ENCODE peak calls at places on chromosomes 4 and X, in eight cellular contexts. One of them, this sample, is unnamed.

GRCh38 chr4:9933184-9933583 is 88.1 kb downstream of the SLC2A9 start:
- DNase-seq in T-cell: no peak
- DNase-seq in posterior cingulate gyrus: no peak
- DNase-seq in ureter: no peak
- DNase-seq in psoas muscle: no peak
- DNase-seq in AG10803: no peak
- DNase-seq in stomach: no peak
- DNase-seq in effector memory CD8-positive, alpha-beta T cell: no peak
- DNase-seq in this sample: no peak

GRCh38 chrX:130057209-130057608 is 53.1 kb downstream of the ELF4 start:
- DNase-seq in stomach: no peak
- DNase-seq in psoas muscle: no peak
- DNase-seq in posterior cingulate gyrus: no peak
- DNase-seq in effector memory CD8-positive, alpha-beta T cell: no peak
- DNase-seq in AG10803: no peak
- DNase-seq in T-cell: no peak
- DNase-seq in ureter: no peak
- DNase-seq in this sample: no peak

GRCh38 chrX:38426785-38427184 is 74.4 kb downstream of the OTC start:
- DNase-seq in posterior cingulate gyrus: no peak
- DNase-seq in T-cell: no peak
- DNase-seq in ureter: no peak
- DNase-seq in AG10803: no peak
- DNase-seq in stomach: no peak
- DNase-seq in effector memory CD8-positive, alpha-beta T cell: no peak
- DNase-seq in psoas muscle: no peak
- DNase-seq in this sample: no peak

GRCh38 chr4:24956763-24957162 is 43.9 kb upstream of the CCDC149 start:
- DNase-seq in AG10803: peak; percentile 4
- DNase-seq in ureter: no peak
- DNase-seq in T-cell: no peak
- DNase-seq in stomach: no peak
- DNase-seq in psoas muscle: no peak
- DNase-seq in posterior cingulate gyrus: no peak
- DNase-seq in effector memory CD8-positive, alpha-beta T cell: no peak
- DNase-seq in this sample: no peak

GRCh38 chrX:153967536-153968214 is 3.9 kb downstream of the HCFC1 start:
- DNase-seq in psoas muscle: no peak
- DNase-seq in AG10803: no peak
- DNase-seq in ureter: no peak
- DNase-seq in stomach: no peak
- DNase-seq in posterior cingulate gyrus: no peak
- DNase-seq in T-cell: no peak
- DNase-seq in effector memory CD8-positive, alpha-beta T cell: no peak
- DNase-seq in this sample: no peak

GRCh38 chr4:101345271-101345595 is 2.1 kb downstream of the PPP3CA start:
- DNase-seq in AG10803: peak; percentile 69
- DNase-seq in T-cell: no peak
- DNase-seq in stomach: no peak
- DNase-seq in psoas muscle: no peak
- DNase-seq in posterior cingulate gyrus: peak; percentile 80
- DNase-seq in ureter: no peak
- DNase-seq in effector memory CD8-positive, alpha-beta T cell: no peak
- DNase-seq in this sample: no peak

GRCh38 chr4:101135371-101136010 is 211.8 kb downstream of the PPP3CA start:
- DNase-seq in AG10803: no peak
- DNase-seq in effector memory CD8-positive, alpha-beta T cell: no peak
- DNase-seq in ureter: no peak
- DNase-seq in psoas muscle: no peak
- DNase-seq in T-cell: no peak
- DNase-seq in stomach: no peak
- DNase-seq in posterior cingulate gyrus: no peak
- DNase-seq in this sample: no peak

GRCh38 chr4:23788460-23788859 is 101.4 kb downstream of the PPARGC1A start:
- DNase-seq in ureter: no peak
- DNase-seq in AG10803: no peak
- DNase-seq in T-cell: no peak
- DNase-seq in stomach: peak; percentile 34
- DNase-seq in psoas muscle: no peak
- DNase-seq in posterior cingulate gyrus: no peak
- DNase-seq in effector memory CD8-positive, alpha-beta T cell: no peak
- DNase-seq in this sample: no peak

GRCh38 chr4:105558277-105558676 is 5.9 kb downstream of the ARHGEF38 start:
- DNase-seq in effector memory CD8-positive, alpha-beta T cell: no peak
- DNase-seq in T-cell: no peak
- DNase-seq in stomach: no peak
- DNase-seq in psoas muscle: no peak
- DNase-seq in ureter: no peak
- DNase-seq in AG10803: no peak
- DNase-seq in posterior cingulate gyrus: no peak
- DNase-seq in this sample: no peak

GRCh38 chr4:185708348-185708747 is 103.6 kb downstream of the SORBS2 start:
- DNase-seq in effector memory CD8-positive, alpha-beta T cell: no peak
- DNase-seq in AG10803: peak; percentile 17
- DNase-seq in ureter: no peak
- DNase-seq in T-cell: no peak
- DNase-seq in stomach: no peak
- DNase-seq in psoas muscle: no peak
- DNase-seq in posterior cingulate gyrus: no peak
- DNase-seq in this sample: no peak

GRCh38 chr4:110357521-110357920 is 118.4 kb upstream of the ENPEP start:
- DNase-seq in effector memory CD8-positive, alpha-beta T cell: no peak
- DNase-seq in posterior cingulate gyrus: no peak
- DNase-seq in T-cell: no peak
- DNase-seq in psoas muscle: no peak
- DNase-seq in stomach: no peak
- DNase-seq in ureter: no peak
- DNase-seq in AG10803: no peak
- DNase-seq in this sample: no peak

GRCh38 chrX:34401411-34401810 is 255.7 kb downstream of the TMEM47 start:
- DNase-seq in posterior cingulate gyrus: no peak
- DNase-seq in AG10803: no peak
- DNase-seq in ureter: no peak
- DNase-seq in T-cell: no peak
- DNase-seq in effector memory CD8-positive, alpha-beta T cell: no peak
- DNase-seq in psoas muscle: no peak
- DNase-seq in stomach: no peak
- DNase-seq in this sample: no peak

GRCh38 chrX:132505116-132505515 is 16.3 kb upstream of the MBNL3 start:
- DNase-seq in T-cell: no peak
- DNase-seq in AG10803: peak; percentile 58
- DNase-seq in ureter: no peak
- DNase-seq in posterior cingulate gyrus: no peak
- DNase-seq in psoas muscle: peak; percentile 14
- DNase-seq in stomach: no peak
- DNase-seq in effector memory CD8-positive, alpha-beta T cell: no peak
- DNase-seq in this sample: no peak

GRCh38 chr4:41321216-41321945 is 64.7 kb downstream of the UCHL1 start:
- DNase-seq in T-cell: no peak
- DNase-seq in psoas muscle: no peak
- DNase-seq in effector memory CD8-positive, alpha-beta T cell: no peak
- DNase-seq in posterior cingulate gyrus: no peak
- DNase-seq in stomach: no peak
- DNase-seq in ureter: no peak
- DNase-seq in AG10803: no peak
- DNase-seq in this sample: no peak

GRCh38 chr4:14168919-14169318 is 541.4 kb upstream of the BOD1L1 start:
- DNase-seq in ureter: peak; percentile 68
- DNase-seq in T-cell: no peak
- DNase-seq in effector memory CD8-positive, alpha-beta T cell: no peak
- DNase-seq in AG10803: peak; percentile 78
- DNase-seq in posterior cingulate gyrus: no peak
- DNase-seq in stomach: peak; percentile 76
- DNase-seq in psoas muscle: no peak
- DNase-seq in this sample: no peak

GRCh38 chr4:139633195-139633594 is 32.4 kb upstream of the MGST2 start:
- DNase-seq in AG10803: no peak
- DNase-seq in stomach: no peak
- DNase-seq in posterior cingulate gyrus: no peak
- DNase-seq in ureter: no peak
- DNase-seq in effector memory CD8-positive, alpha-beta T cell: no peak
- DNase-seq in psoas muscle: no peak
- DNase-seq in T-cell: no peak
- DNase-seq in this sample: no peak

This sample was measured in right atrium auricular region.